ENCODE peak calls at places on chromosomes 6 and 20, in ten cellular contexts. J is left ventricle myocardium inferior; E is mesothelial cell of epicardium; Y is activated gamma-delta T cell treated with Interleukin-2 at 50 U/mL for 16 hours; N is KBM-7; X is pulmonary artery endothelial cell; I is AG04450; D is GM03348; K is activated CD8-positive, alpha-beta memory T cell treated with anti-CD3 and anti-CD28 coated beads for 1 hour; F is GM04504. T is an unnamed sample.

GRCh38 chr6:25726122-25726911 is 28.2 kb upstream of the SLC17A4 start:
- DNase-seq in J (no peak), E (no peak), Y (no peak), N (no peak), X (no peak), I (no peak), D (no peak), K (no peak), F (no peak), T (no peak)

GRCh38 chr6:29474996-29475395 is 12.8 kb downstream of the MAS1L start:
- DNase-seq in J (no peak), E (no peak), Y (no peak), N (no peak), X (no peak), I (no peak), D (no peak), K (no peak), F (no peak), T (no peak)

GRCh38 chr6:129195666-129196065 is 312.7 kb downstream of the LAMA2 start:
- DNase-seq in J (no peak), E (no peak), Y (no peak), N (no peak), X (no peak), I (no peak), D (no peak), K (no peak), F (no peak), T (no peak)

GRCh38 chr6:11989376-11989775 is 22.7 kb upstream of the HIVEP1 start:
- DNase-seq in J (no peak), E (no peak), Y (no peak), N (no peak), X (no peak), I (no peak), D (peak), K (no peak), F (no peak), T (no peak)

GRCh38 chr6:10425177-10425972 is 10.5 kb upstream of the TFAP2A start:
- DNase-seq in J (no peak), E (no peak), Y (no peak), N (no peak), X (no peak), I (no peak), D (no peak), K (no peak), F (no peak), T (no peak)

GRCh38 chr6:85493389-85493788 is 43.5 kb downstream of the NT5E start:
- DNase-seq in J (no peak), E (no peak), Y (no peak), N (no peak), X (no peak), I (no peak), D (no peak), K (no peak), F (no peak), T (no peak)

GRCh38 chr20:56810141-56810540 is 181.0 kb downstream of the TFAP2C start:
- DNase-seq in J (no peak), E (no peak), Y (no peak), N (no peak), X (no peak), I (no peak), D (no peak), K (no peak), F (no peak), T (no peak)

GRCh38 chr6:125711013-125711675 is 38.3 kb upstream of the HEY2 start:
- DNase-seq in J (no peak), E (no peak), Y (no peak), N (no peak), X (no peak), I (no peak), D (no peak), K (no peak), F (no peak), T (no peak)

GRCh38 chr6:10271982-10272381 is 142.9 kb downstream of the TFAP2A start:
- DNase-seq in J (no peak), E (no peak), Y (no peak), N (no peak), X (no peak), I (no peak), D (no peak), K (no peak), F (no peak), T (no peak)

GRCh38 chr20:48471734-48472408 is 355.9 kb downstream of the PREX1 start:
- DNase-seq in J (no peak), E (no peak), Y (no peak), N (no peak), X (no peak), I (no peak), D (no peak), K (no peak), F (no peak), T (no peak)

GRCh38 chr6:32415521-32416019 is 8.6 kb upstream of the BTNL2 start:
- DNase-seq in J (peak), E (peak), Y (peak), N (peak), X (no peak), I (peak), D (peak), K (peak), F (peak), T (peak)

GRCh38 chr6:136534268-136534667 is 16.0 kb downstream of the MAP7 start:
- DNase-seq in J (no peak), E (no peak), Y (no peak), N (no peak), X (no peak), I (no peak), D (no peak), K (no peak), F (no peak), T (no peak)

GRCh38 chr20:4092136-4092479 is 76.8 kb upstream of the RNF24 start:
- DNase-seq in J (no peak), E (no peak), Y (no peak), N (no peak), X (no peak), I (no peak), D (no peak), K (no peak), F (no peak), T (no peak)

GRCh38 chr6:87436435-87436834 is 28.7 kb downstream of the CFAP206 start:
- DNase-seq in J (no peak), E (peak), Y (peak), N (peak), X (peak), I (peak), D (peak), K (peak), F (peak), T (peak)

GRCh38 chr6:108168026-108168463 is 2.2 kb downstream of the NR2E1 start:
- DNase-seq in J (no peak), E (no peak), Y (no peak), N (no peak), X (no peak), I (no peak), D (no peak), K (no peak), F (no peak), T (no peak)

GRCh38 chr6:99425647-99426453 is 742 bp upstream of the PNISR start:
- DNase-seq in J (peak), E (peak), Y (peak), N (peak), X (peak), I (peak), D (peak), K (no peak), F (peak), T (peak)

GRCh38 chr6:3294921-3295871 is 36.4 kb downstream of the PSMG4 start:
- DNase-seq in J (no peak), E (no peak), Y (no peak), N (no peak), X (no peak), I (no peak), D (no peak), K (no peak), F (no peak), T (no peak)

GRCh38 chr20:43022081-43022480 is 167.6 kb downstream of the PTPRT start:
- DNase-seq in J (no peak), E (no peak), Y (no peak), N (no peak), X (no peak), I (no peak), D (no peak), K (no peak), F (no peak), T (no peak)

GRCh38 chr6:122530440-122531046 is 58.9 kb upstream of the SERINC1 start:
- DNase-seq in J (no peak), E (no peak), Y (peak), N (peak), X (peak), I (peak), D (peak), K (peak), F (peak), T (peak)

GRCh38 chr20:18566892-18567738 is at the start of gene SMIM26:
- DNase-seq in J (peak), E (peak), Y (peak), N (peak), X (peak), I (peak), D (peak), K (peak), F (peak), T (peak)

GRCh38 chr6:134060491-134061106 is 8.2 kb upstream of the SLC2A12 start:
- DNase-seq in J (no peak), E (no peak), Y (no peak), N (no peak), X (peak), I (no peak), D (peak), K (no peak), F (no peak), T (no peak)

GRCh38 chr20:55881204-55881603 is 124.1 kb downstream of the CBLN4 start:
- DNase-seq in J (no peak), E (no peak), Y (no peak), N (no peak), X (no peak), I (no peak), D (no peak), K (no peak), F (no peak), T (no peak)

GRCh38 chr6:158807515-158808441 is 11.4 kb downstream of the EZR start:
- DNase-seq in J (no peak), E (no peak), Y (no peak), N (no peak), X (no peak), I (no peak), D (no peak), K (no peak), F (no peak), T (peak)

GRCh38 chr6:149929422-149929821 is 6.5 kb upstream of the RAET1G start:
- DNase-seq in J (no peak), E (no peak), Y (no peak), N (peak), X (no peak), I (no peak), D (no peak), K (no peak), F (no peak), T (no peak)

GRCh38 chr6:159440907-159441703 is 251.9 kb downstream of the SOD2 start:
- DNase-seq in J (no peak), E (no peak), Y (no peak), N (no peak), X (no peak), I (no peak), D (peak), K (no peak), F (no peak), T (no peak)

GRCh38 chr20:1718604-1719384 is 61.2 kb upstream of the SIRPG start:
- DNase-seq in J (no peak), E (no peak), Y (no peak), N (no peak), X (no peak), I (no peak), D (peak), K (no peak), F (peak), T (peak)

GRCh38 chr6:145372671-145373123 is 362.6 kb downstream of the EPM2A start:
- DNase-seq in J (peak), E (no peak), Y (no peak), N (no peak), X (no peak), I (peak), D (peak), K (no peak), F (peak), T (no peak)

GRCh38 chr6:138529510-138529909 is 30.2 kb upstream of the NHSL1 start:
- DNase-seq in J (no peak), E (no peak), Y (no peak), N (no peak), X (no peak), I (no peak), D (no peak), K (no peak), F (no peak), T (no peak)